ENCODE peak calls at places on chromosomes 11 and 22, in ten cellular contexts. C is HFF-Myc, Y is cardiac fibroblast, N is fibroblast of pulmonary artery, U is retinal pigment epithelial cell, I is adrenal gland, H is fibroblast of the aortic adventitia, R is osteoblast, J is SK-N-SH, F is PC-9. D is an unnamed sample.

GRCh38 chr11:64379160-64379559 is 20.2 kb downstream of the RPS6KA4 start:
- DNase-seq in U (no peak), C (no peak), N (no peak), I (no peak), H (no peak), Y (no peak), J (no peak), R (no peak), F (no peak), D (no peak)

GRCh38 chr22:39215430-39216142 is 29.2 kb downstream of the PDGFB start:
- DNase-seq in U (no peak), N (no peak), J (no peak), I (no peak), F (no peak), Y (no peak), H (no peak), R (peak; percentile 50), C (no peak), D (no peak)

GRCh38 chr11:68840661-68841653 is 759 bp downstream of the CPT1A start:
- DNase-seq in J (peak; percentile 79), C (no peak), U (no peak), F (peak; percentile 62), Y (peak; percentile 62), H (peak; percentile 63), N (peak; percentile 56), I (peak; percentile 83), R (peak; percentile 92), D (peak; percentile 53)

GRCh38 chr11:109668973-109669634 is 247.1 kb downstream of the C11orf87 start:
- DNase-seq in H (peak; percentile 2), F (no peak), Y (peak; percentile 2), U (no peak), N (no peak), J (no peak), R (no peak), C (no peak), I (no peak), D (peak; percentile 2)

GRCh38 chr11:64796757-64797541 is 6.1 kb downstream of the MAP4K2 start:
- DNase-seq in Y (no peak), N (no peak), R (peak; percentile 74), H (no peak), I (no peak), U (no peak), C (no peak), F (no peak), J (no peak), D (no peak)

GRCh38 chr22:41687901-41688364 is 734 bp downstream of the SNU13 start:
- DNase-seq in J (peak; percentile 27), I (peak; percentile 55), F (no peak), U (no peak), H (peak; percentile 36), Y (peak; percentile 28), R (peak; percentile 69), C (no peak), N (peak; percentile 26), D (peak; percentile 40)

GRCh38 chr11:121453589-121454299 is 977 bp upstream of the SORL1-AS1 start:
- DNase-seq in U (no peak), C (no peak), F (no peak), H (no peak), J (no peak), N (no peak), I (no peak), Y (no peak), R (no peak), D (no peak)

GRCh38 chr11:74650498-74650897 is 58.1 kb downstream of the POLD3 start:
- DNase-seq in N (peak; percentile 18), C (peak; percentile 79), I (no peak), Y (peak; percentile 41), R (no peak), J (no peak), U (no peak), F (no peak), H (peak; percentile 80), D (peak; percentile 59)

GRCh38 chr11:65355013-65355775 is 643 bp downstream of the TIGD3 start:
- DNase-seq in R (no peak), I (no peak), Y (no peak), U (no peak), N (no peak), F (peak; percentile 44), H (no peak), J (peak; percentile 87), C (no peak), D (no peak)

GRCh38 chr11:12198261-12198925 is 88.0 kb downstream of the MICAL2 start:
- DNase-seq in C (no peak), U (no peak), N (no peak), H (no peak), F (no peak), Y (no peak), J (no peak), R (no peak), I (no peak), D (no peak)

GRCh38 chr11:19437760-19438159 is 197.0 kb upstream of the E2F8 start:
- DNase-seq in J (no peak), U (peak; percentile 53), N (peak; percentile 80), H (peak; percentile 93), F (peak; percentile 55), C (no peak), R (peak; percentile 86), Y (peak; percentile 74), I (no peak), D (peak; percentile 76)

GRCh38 chr11:73312806-73313403 is 4.8 kb downstream of the ARHGEF17 start:
- DNase-seq in I (no peak), Y (no peak), U (no peak), C (no peak), H (no peak), J (peak; percentile 83), N (no peak), R (peak; percentile 94), F (no peak), D (peak; percentile 81)
- H3K4me3 ChIP-seq in I (no peak overlapping the region), Y (peak overlapping the region; percentile 67), U (peak overlapping the region; percentile 48), C (peak overlapping the region; percentile 56), H (peak overlapping the region; percentile 81), J (peak overlapping the region; percentile 86), N (peak overlapping the region; percentile 51), R (peak overlapping the region; percentile 89), F (no peak overlapping the region), D (peak overlapping the region; percentile 81)

GRCh38 chr11:130428271-130428670 is at the start of gene ADAMTS8:
- DNase-seq in N (no peak), Y (no peak), R (peak; percentile 89), U (no peak), F (no peak), H (no peak), J (peak; percentile 70), C (no peak), I (no peak), D (no peak)

GRCh38 chr11:130426223-130427048 is 2.0 kb downstream of the ADAMTS8 start:
- DNase-seq in F (no peak), R (peak; percentile 80), Y (no peak), J (no peak), U (no peak), I (no peak), H (no peak), N (no peak), C (no peak), D (no peak)

GRCh38 chr11:130427049-130427388 is 1.4 kb downstream of the ADAMTS8 start:
- DNase-seq in U (no peak), N (no peak), R (peak; percentile 61), I (no peak), H (no peak), F (no peak), J (no peak), C (no peak), Y (no peak), D (no peak)

GRCh38 chr11:130428692-130429681 is 578 bp upstream of the ADAMTS8 start:
- DNase-seq in Y (no peak), R (peak; percentile 73), F (no peak), C (no peak), H (no peak), N (no peak), J (no peak), I (no peak), U (no peak), D (no peak)

GRCh38 chr11:130427581-130428211 is 713 bp downstream of the ADAMTS8 start:
- DNase-seq in C (no peak), J (peak; percentile 56), I (no peak), Y (no peak), H (no peak), N (no peak), R (peak; percentile 84), F (no peak), U (no peak), D (no peak)
- TF ChIP-seq CTCF in C (no peak), J (peak; percentile 31), I (no peak), Y (peak; percentile 18), H (peak; percentile 37), N (no peak), R (no peak), F (no peak), U (peak; percentile 20), D (peak; percentile 36)

GRCh38 chr11:67482275-67482735 is 521 bp upstream of the AIP start:
- DNase-seq in U (no peak), Y (no peak), N (no peak), R (no peak), J (no peak), F (no peak), I (no peak), H (no peak), C (no peak), D (no peak)
- H3K4me3 ChIP-seq in U (peak overlapping the region; percentile 66), Y (peak overlapping the region; percentile 68), N (peak overlapping the region; percentile 76), R (peak overlapping the region; percentile 82), J (peak overlapping the region; percentile 62), F (peak overlapping the region; percentile 61), I (no peak overlapping the region), H (peak overlapping the region; percentile 80), C (peak overlapping the region; percentile 57), D (peak overlapping the region; percentile 73)

DNA sequence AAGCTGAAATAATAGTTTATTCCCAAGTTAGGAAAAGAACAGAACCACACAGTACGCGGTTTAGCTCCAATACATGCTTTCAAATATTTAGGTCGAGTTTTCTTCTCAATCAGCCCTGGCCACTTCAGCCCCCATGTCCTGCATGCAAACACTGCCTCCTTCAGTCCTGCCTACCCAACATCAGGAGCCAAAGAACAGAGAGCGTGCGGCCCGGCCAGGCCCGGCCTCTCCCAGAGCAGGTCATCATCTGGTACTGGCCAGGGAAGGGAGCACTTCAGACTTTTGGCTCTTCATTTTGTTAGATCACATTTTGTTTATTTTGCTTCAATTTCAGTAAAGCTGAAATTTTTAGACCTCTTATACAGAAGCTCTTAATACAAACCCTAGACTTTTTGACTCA is 6.7 kb downstream of the BRD1 start:
- DNase-seq in C (no peak), Y (no peak), J (no peak), R (peak; percentile 45), U (no peak), H (peak; percentile 28), F (no peak), I (no peak), N (no peak), D (peak; percentile 19)
- TF ChIP-seq CTCF in C (no peak), Y (no peak), J (no peak), R (no peak), U (peak; percentile 8), H (peak; percentile 14), F (no peak), I (no peak), N (no peak), D (peak; percentile 36)

GRCh38 chr11:9688716-9689511 is 25.0 kb downstream of the SWAP70 start:
- DNase-seq in I (peak; percentile 22), J (peak; percentile 55), Y (peak; percentile 82), H (peak; percentile 98), U (peak; percentile 40), N (peak; percentile 95), R (peak; percentile 68), C (no peak), F (peak; percentile 2), D (peak; percentile 88)
- H3K4me3 ChIP-seq in I (no peak overlapping the region), J (peak overlapping the region; percentile 7), Y (peak overlapping the region; percentile 3), H (peak overlapping the region; percentile 8), U (no peak overlapping the region), N (peak overlapping the region; percentile 33), R (peak overlapping the region; percentile 24), C (no peak overlapping the region), F (no peak overlapping the region), D (no peak overlapping the region)

GRCh38 chr22:50303848-50304527 is 3.5 kb downstream of the PLXNB2 start:
- DNase-seq in Y (no peak), U (no peak), I (peak; percentile 90), R (peak; percentile 96), J (peak; percentile 63), N (no peak), F (peak; percentile 95), C (no peak), H (no peak), D (no peak)
- TF ChIP-seq CTCF in Y (peak; percentile 16), U (peak; percentile 28), I (peak; percentile 23), R (no peak), J (peak; percentile 13), N (no peak), F (no peak), C (no peak), H (peak; percentile 3), D (no peak)